ENCODE peak calls at places on chromosomes 11 and 22, in nine cellular contexts. R is body of pancreas; G is hepatocyte; P is CD8-positive, alpha-beta T cell; L is spleen; T is tibial nerve; W is heart left ventricle; U is PC-3; N is GM12878. J is an unnamed sample. For H3K4me1, the result is how much of the 10 kb centered on the place peaks cover.

GRCh38 chr22:49999063-49999900 is 13.3 kb downstream of the IL17REL start:
- DNase-seq in R (peak), G (peak), P (no peak), L (peak), T (no peak), W (peak), U (no peak), N (no peak), J (no peak)

GRCh38 chr11:125343732-125344131 is 152.3 kb downstream of the FEZ1 start:
- DNase-seq in R (no peak), G (peak), P (no peak), L (peak), T (no peak), W (no peak), U (no peak), N (no peak), J (no peak)

GRCh38 chr11:46490576-46491100 is 99.1 kb upstream of the CHRM4 start:
- DNase-seq in R (no peak), G (no peak), P (no peak), L (no peak), T (no peak), W (no peak), U (no peak), N (no peak), J (no peak)

GRCh38 chr11:65487467-65488272 is 11.2 kb upstream of the MALAT1 start:
- DNase-seq in R (peak), G (peak), P (no peak), L (peak), T (peak), W (peak), U (peak), N (no peak), J (peak)

GRCh38 chr11:57668467-57668890 is 565 bp downstream of the ZDHHC5 start:
- DNase-seq in R (no peak), G (no peak), P (no peak), L (no peak), T (no peak), W (no peak), U (peak), N (no peak), J (no peak)

GRCh38 chr22:38098410-38099249 is 11.9 kb downstream of the BAIAP2L2 start:
- DNase-seq in R (no peak), G (peak), P (no peak), L (no peak), T (no peak), W (no peak), U (no peak), N (no peak), J (no peak)

GRCh38 chr22:46267431-46268279 is at the start of gene TTC38:
- DNase-seq in R (peak), G (peak), P (peak), L (peak), T (peak), W (peak), U (peak), N (no peak), J (no peak)

GRCh38 chr22:46890819-46891218 is 128.4 kb downstream of the TBC1D22A start:
- DNase-seq in R (no peak), G (no peak), P (no peak), L (no peak), T (no peak), W (no peak), U (no peak), N (no peak), J (no peak)

GRCh38 chr11:7077101-7077500 is 11.7 kb upstream of the RBMXL2 start:
- DNase-seq in R (no peak), G (peak), P (no peak), L (no peak), T (no peak), W (no peak), U (no peak), N (no peak), J (no peak)

GRCh38 chr11:17772704-17773600 is 38.4 kb downstream of the KCNC1 start:
- DNase-seq in R (no peak), G (no peak), P (no peak), L (peak), T (no peak), W (no peak), U (no peak), N (no peak), J (no peak)

GRCh38 chr11:118910309-118911112 is 15.2 kb downstream of the BCL9L start:
- DNase-seq in R (peak), G (peak), P (no peak), L (peak), T (peak), W (peak), U (peak), N (no peak), J (no peak)

GRCh38 chr11:124297921-124298320 is 15.8 kb downstream of the OR8D1 start:
- DNase-seq in R (no peak), G (no peak), P (no peak), L (no peak), T (no peak), W (no peak), U (no peak), N (no peak), J (no peak)

GRCh38 chr22:45413368-45414211 is at the start of the genes RIBC2 and SMC1B:
- DNase-seq in R (peak), G (peak), P (peak), L (peak), T (peak), W (peak), U (peak), N (peak), J (no peak)

GRCh38 chr22:28023774-28024173 is 104.7 kb upstream of the PITPNB start:
- DNase-seq in R (no peak), G (no peak), P (no peak), L (peak), T (no peak), W (peak), U (no peak), N (no peak), J (no peak)

GRCh38 chr11:70364745-70365535 is 33.4 kb upstream of the CTTN start:
- DNase-seq in R (no peak), G (no peak), P (peak), L (peak), T (no peak), W (no peak), U (no peak), N (peak), J (no peak)

GRCh38 chr11:122664188-122664587 is 8.7 kb downstream of the UBASH3B start:
- DNase-seq in R (no peak), G (no peak), P (no peak), L (no peak), T (no peak), W (no peak), U (no peak), N (no peak), J (no peak)

GRCh38 chr11:130151196-130151595 is 8.4 kb upstream of the ST14 start:
- DNase-seq in R (no peak), G (no peak), P (no peak), L (no peak), T (no peak), W (no peak), U (no peak), N (no peak), J (no peak)

GRCh38 chr11:123238297-123238696 is 43.2 kb upstream of the CLMP start:
- DNase-seq in R (peak), G (peak), P (no peak), L (no peak), T (peak), W (no peak), U (no peak), N (no peak), J (no peak)

GRCh38 chr22:25488244-25489020 is 76.0 kb upstream of the GRK3 start:
- DNase-seq in R (peak), G (peak), P (no peak), L (no peak), T (peak), W (peak), U (peak), N (peak), J (no peak)

GRCh38 chr11:67389477-67389876 is 2.3 kb upstream of the RAD9A start:
- DNase-seq in R (peak), G (peak), P (no peak), L (peak), T (no peak), W (no peak), U (peak), N (no peak), J (no peak)

GRCh38 chr11:124839051-124839971 is 25.9 kb upstream of the ROBO3 start:
- DNase-seq in R (no peak), G (peak), P (no peak), L (peak), T (no peak), W (peak), U (no peak), N (no peak), J (no peak)

GRCh38 chr22:47837703-47838102 is 1075.3 kb downstream of the TBC1D22A start:
- DNase-seq in R (no peak), G (peak), P (no peak), L (no peak), T (no peak), W (no peak), U (peak), N (no peak), J (no peak)

GRCh38 chr22:37228106-37229011 is 15.7 kb downstream of the RAC2 start:
- DNase-seq in R (no peak), G (peak), P (no peak), L (peak), T (no peak), W (peak), U (peak), N (no peak), J (no peak)

GRCh38 chr11:19370100-19370861 is 129.5 kb upstream of the E2F8 start:
- DNase-seq in R (peak), G (no peak), P (no peak), L (no peak), T (peak), W (peak), U (peak), N (no peak), J (no peak)

GRCh38 chr11:82686211-82686610 is 47.5 kb downstream of the FAM181B start:
- DNase-seq in R (no peak), G (no peak), P (no peak), L (no peak), T (no peak), W (no peak), U (no peak), N (no peak), J (no peak)

GRCh38 chr11:129291556-129291955 is 84.1 kb upstream of the BARX2 start:
- DNase-seq in R (no peak), G (no peak), P (no peak), L (no peak), T (no peak), W (no peak), U (no peak), N (no peak), J (no peak)

GRCh38 chr11:126431401-126432064 is 76.0 kb downstream of the ST3GAL4 start:
- DNase-seq in R (peak), G (peak), P (no peak), L (no peak), T (no peak), W (peak), U (peak), N (no peak), J (no peak)

GRCh38 chr11:7160814-7161489 is 72.2 kb downstream of the RBMXL2 start:
- DNase-seq in R (no peak), G (no peak), P (no peak), L (no peak), T (no peak), W (no peak), U (no peak), N (no peak), J (no peak)

GRCh38 chr22:17368727-17369552 is at the start of gene CECR2:
- DNase-seq in R (peak), G (peak), P (no peak), L (peak), T (no peak), W (peak), U (no peak), N (peak), J (no peak)

GRCh38 chr22:46914916-46915894 is 152.8 kb downstream of the TBC1D22A start:
- DNase-seq in R (no peak), G (no peak), P (no peak), L (no peak), T (no peak), W (no peak), U (no peak), N (no peak), J (no peak)

GRCh38 chr11:73157141-73158010 is 15.3 kb upstream of the FCHSD2 start:
- DNase-seq in R (no peak), G (peak), P (no peak), L (peak), T (no peak), W (peak), U (no peak), N (no peak), J (no peak)

GRCh38 chr22:29260601-29261315 is 7.0 kb downstream of the RHBDD3 start:
- DNase-seq in R (peak), G (no peak), P (no peak), L (peak), T (no peak), W (no peak), U (no peak), N (no peak), J (no peak)

GRCh38 chr22:17897864-17898263 is 123.6 kb upstream of the BID start:
- DNase-seq in R (no peak), G (no peak), P (no peak), L (no peak), T (no peak), W (no peak), U (no peak), N (no peak), J (no peak)

GRCh38 chr11:79536155-79536917 is 95.5 kb upstream of the TENM4 start:
- DNase-seq in R (no peak), G (no peak), P (no peak), L (no peak), T (no peak), W (no peak), U (peak), N (no peak), J (no peak)

GRCh38 chr11:96105197-96105895 is 181.4 kb upstream of the MTMR2 start:
- DNase-seq in R (no peak), G (no peak), P (no peak), L (no peak), T (no peak), W (no peak), U (no peak), N (no peak), J (no peak)

GRCh38 chr11:23875407-23875950 is 621.4 kb upstream of the LUZP2 start:
- DNase-seq in R (no peak), G (no peak), P (no peak), L (no peak), T (no peak), W (no peak), U (no peak), N (no peak), J (no peak)

GRCh38 chr11:1089738-1090599 is 15.3 kb downstream of the MUC2 start:
- DNase-seq in R (no peak), G (no peak), P (no peak), L (peak), T (no peak), W (no peak), U (no peak), N (no peak), J (no peak)

GRCh38 chr11:1091332-1092083 is 16.8 kb downstream of the MUC2 start:
- DNase-seq in R (no peak), G (no peak), P (no peak), L (peak), T (no peak), W (no peak), U (no peak), N (no peak), J (no peak)

GRCh38 chr11:1092145-1092670 is 17.5 kb downstream of the MUC2 start:
- DNase-seq in R (no peak), G (no peak), P (no peak), L (peak), T (no peak), W (no peak), U (no peak), N (no peak), J (no peak)

GRCh38 chr11:1088927-1089737 is 14.5 kb downstream of the MUC2 start:
- DNase-seq in R (no peak), G (no peak), P (no peak), L (peak), T (no peak), W (no peak), U (no peak), N (no peak), J (no peak)

GRCh38 chr11:1090600-1091331 is 16.1 kb downstream of the MUC2 start:
- DNase-seq in R (no peak), G (no peak), P (no peak), L (peak), T (no peak), W (no peak), U (no peak), N (no peak), J (no peak)
- TF ChIP-seq CTCF in R (no peak), G (no peak), P (no peak), L (no peak), T (no peak), W (no peak), U (no peak), N (no peak), J (no peak)

GRCh38 chr22:21571679-21572078 is 4.2 kb downstream of the UBE2L3 start:
- DNase-seq in R (no peak), G (no peak), P (no peak), L (no peak), T (no peak), W (no peak), U (no peak), N (no peak), J (no peak)

GRCh38 chr22:21569459-21570161 is 2.1 kb downstream of the UBE2L3 start:
- DNase-seq in R (no peak), G (no peak), P (no peak), L (no peak), T (no peak), W (no peak), U (no peak), N (no peak), J (no peak)

GRCh38 chr22:21570398-21570797 is 2.9 kb downstream of the UBE2L3 start:
- DNase-seq in R (no peak), G (no peak), P (no peak), L (no peak), T (no peak), W (no peak), U (no peak), N (no peak), J (no peak)

GRCh38 chr22:21573750-21574494 is 6.4 kb downstream of the UBE2L3 start:
- DNase-seq in R (no peak), G (no peak), P (no peak), L (no peak), T (no peak), W (no peak), U (no peak), N (no peak), J (no peak)

GRCh38 chr22:21573293-21573734 is 5.8 kb downstream of the UBE2L3 start:
- DNase-seq in R (no peak), G (no peak), P (no peak), L (no peak), T (no peak), W (no peak), U (no peak), N (no peak), J (no peak)
- H3K4me1 ChIP-seq in R (half or more), G (half or more), P (half or more), L (half or more), T (half or more), W (half or more), U (under half), N (under half), J (half or more)

GRCh38 chr22:44028091-44028490 is 4.0 kb downstream of the PARVB start:
- DNase-seq in R (no peak), G (no peak), P (no peak), L (no peak), T (no peak), W (no peak), U (no peak), N (no peak), J (no peak)

GRCh38 chr22:44025171-44026065 is 1.3 kb downstream of the PARVB start:
- DNase-seq in R (no peak), G (no peak), P (no peak), L (peak), T (no peak), W (no peak), U (no peak), N (peak), J (no peak)

GRCh38 chr22:44024288-44024908 is at the start of gene PARVB:
- DNase-seq in R (no peak), G (peak), P (no peak), L (peak), T (no peak), W (peak), U (peak), N (no peak), J (no peak)

GRCh38 chr22:44026630-44027511 is 2.8 kb downstream of the PARVB start:
- DNase-seq in R (peak), G (no peak), P (peak), L (peak), T (peak), W (peak), U (no peak), N (peak), J (peak)

GRCh38 chr22:44026066-44026629 is 2.0 kb downstream of the PARVB start:
- DNase-seq in R (no peak), G (no peak), P (no peak), L (peak), T (no peak), W (peak), U (no peak), N (no peak), J (no peak)
- H3K27ac ChIP-seq in R (peak), G (no peak), P (no peak), L (peak), T (peak), W (peak), U (no peak), N (peak), J (peak)

DNA sequence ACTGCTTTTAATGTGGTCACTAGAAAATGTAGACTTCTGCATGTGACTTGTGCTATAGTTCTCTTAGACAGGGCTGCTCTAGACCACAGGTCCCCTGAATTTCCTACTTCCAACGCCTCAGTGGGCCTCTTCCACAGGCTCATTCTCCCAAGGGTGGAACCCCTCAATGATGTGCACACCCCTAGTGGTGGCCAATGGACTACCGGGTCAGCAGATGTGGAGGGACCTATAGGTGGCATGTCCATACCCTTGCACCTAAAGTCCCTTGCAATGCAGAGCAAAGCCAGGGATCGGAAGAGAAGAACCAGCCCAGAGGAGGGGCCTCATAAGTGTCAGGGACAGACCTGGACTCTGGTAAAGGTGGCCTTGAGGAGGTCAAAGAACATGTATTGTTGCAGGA is 20.0 kb downstream of the MMP13 start:
- DNase-seq in R (no peak), G (no peak), P (no peak), L (no peak), T (no peak), W (no peak), U (no peak), N (no peak), J (no peak)
- TF ChIP-seq CTCF in R (no peak), G (no peak), P (no peak), L (no peak), T (no peak), W (no peak), U (peak), N (no peak), J (no peak)

GRCh38 chr11:33725496-33725895 is 10.7 kb downstream of the CD59 start:
- DNase-seq in R (no peak), G (no peak), P (no peak), L (no peak), T (no peak), W (no peak), U (no peak), N (no peak), J (no peak)

GRCh38 chr11:33721984-33722383 is 14.2 kb downstream of the CD59 start:
- DNase-seq in R (no peak), G (no peak), P (no peak), L (no peak), T (no peak), W (no peak), U (no peak), N (no peak), J (no peak)

GRCh38 chr11:33722579-33723234 is 13.5 kb downstream of the CD59 start:
- DNase-seq in R (no peak), G (no peak), P (no peak), L (no peak), T (no peak), W (no peak), U (peak), N (peak), J (no peak)

GRCh38 chr11:33723238-33723881 is 12.9 kb downstream of the CD59 start:
- DNase-seq in R (no peak), G (peak), P (no peak), L (no peak), T (no peak), W (peak), U (peak), N (no peak), J (no peak)

DNA sequence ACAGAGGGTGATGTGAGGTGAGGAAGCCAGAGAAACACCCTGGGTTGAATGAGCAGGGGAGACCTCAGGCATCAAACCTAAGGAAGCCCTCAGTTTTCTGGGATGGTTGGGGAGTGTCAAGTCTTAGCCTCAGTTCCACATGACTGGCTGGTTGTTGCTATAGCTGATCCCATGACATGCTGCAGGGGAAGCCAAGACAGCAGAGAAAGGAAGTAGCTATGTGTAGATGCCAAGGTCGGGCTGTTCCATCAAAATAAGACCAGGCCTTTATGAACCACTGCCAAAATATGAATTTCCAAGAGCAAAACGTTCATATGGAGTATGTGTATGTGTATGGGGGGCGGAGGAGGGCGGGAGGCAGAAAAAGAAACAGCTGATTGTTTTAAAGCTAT is 11.6 kb downstream of the CD59 start:
- DNase-seq in R (no peak), G (no peak), P (no peak), L (no peak), T (no peak), W (peak), U (no peak), N (no peak), J (no peak)
- H3K4me1 ChIP-seq in R (under half), G (under half), P (under half), L (under half), T (half or more), W (half or more), U (half or more), N (under half), J (under half)

J was measured in esophagus squamous epithelium.